ENCODE peak calls at places on chromosomes 1 and 21, in five cellular contexts. One of them, this sample, is unnamed.
A peak's percentile ranks its signal among the peaks of the same experiment; 100 is the strongest.

GRCh38 chr1:184002071-184002470 is 35.5 kb downstream of the COLGALT2 start:
- DNase-seq in HepG2: peak; percentile 92
- DNase-seq in K562: peak; percentile 56
- DNase-seq in HCT116: peak; percentile 77
- DNase-seq in SK-N-SH: no peak
- DNase-seq in this sample: no peak

GRCh38 chr1:57061369-57061768 is 95.6 kb upstream of the C8B start:
- DNase-seq in HepG2: peak; percentile 76
- DNase-seq in K562: peak; percentile 4
- DNase-seq in HCT116: no peak
- DNase-seq in SK-N-SH: no peak
- DNase-seq in this sample: no peak

GRCh38 chr1:18633428-18634155 is 2.9 kb downstream of the PAX7 start:
- DNase-seq in HepG2: no peak
- DNase-seq in K562: no peak
- DNase-seq in HCT116: no peak
- DNase-seq in SK-N-SH: no peak
- DNase-seq in this sample: no peak

GRCh38 chr1:10663668-10664035 is 132.8 kb downstream of the CASZ1 start:
- DNase-seq in HepG2: no peak
- DNase-seq in K562: no peak
- DNase-seq in HCT116: no peak
- DNase-seq in SK-N-SH: peak; percentile 95
- DNase-seq in this sample: no peak

GRCh38 chr1:19894218-19894617 is 12.0 kb downstream of the OTUD3 start:
- DNase-seq in HepG2: no peak
- DNase-seq in K562: no peak
- DNase-seq in HCT116: no peak
- DNase-seq in SK-N-SH: no peak
- DNase-seq in this sample: no peak

GRCh38 chr1:65208577-65208976 is 60.6 kb downstream of the AK4 start:
- DNase-seq in HepG2: peak; percentile 32
- DNase-seq in K562: no peak
- DNase-seq in HCT116: no peak
- DNase-seq in SK-N-SH: no peak
- DNase-seq in this sample: no peak

GRCh38 chr1:56339786-56340465 is 239.4 kb downstream of the PLPP3 start:
- DNase-seq in HepG2: no peak
- DNase-seq in K562: no peak
- DNase-seq in HCT116: no peak
- DNase-seq in SK-N-SH: no peak
- DNase-seq in this sample: no peak

GRCh38 chr1:185886671-185887070 is 152.5 kb downstream of the HMCN1 start:
- DNase-seq in HepG2: no peak
- DNase-seq in K562: no peak
- DNase-seq in HCT116: no peak
- DNase-seq in SK-N-SH: no peak
- DNase-seq in this sample: no peak

GRCh38 chr1:19456915-19457554 is 28.3 kb downstream of the CAPZB start:
- DNase-seq in HepG2: no peak
- DNase-seq in K562: no peak
- DNase-seq in HCT116: no peak
- DNase-seq in SK-N-SH: no peak
- DNase-seq in this sample: no peak

GRCh38 chr1:165924096-165924495 is 96.7 kb downstream of the UCK2 start:
- DNase-seq in HepG2: no peak
- DNase-seq in K562: no peak
- DNase-seq in HCT116: no peak
- DNase-seq in SK-N-SH: no peak
- DNase-seq in this sample: no peak

GRCh38 chr1:116474921-116475849 is 95.6 kb downstream of the CD58 start:
- DNase-seq in HepG2: peak; percentile 98
- DNase-seq in K562: no peak
- DNase-seq in HCT116: no peak
- DNase-seq in SK-N-SH: no peak
- DNase-seq in this sample: no peak

GRCh38 chr1:192691041-192691440 is 55.1 kb downstream of the RGS13 start:
- DNase-seq in HepG2: no peak
- DNase-seq in K562: no peak
- DNase-seq in HCT116: no peak
- DNase-seq in SK-N-SH: no peak
- DNase-seq in this sample: no peak

GRCh38 chr1:219174672-219175564 is 1.2 kb downstream of the LYPLAL1 start:
- DNase-seq in HepG2: peak; percentile 49
- DNase-seq in K562: peak; percentile 45
- DNase-seq in HCT116: no peak
- DNase-seq in SK-N-SH: no peak
- DNase-seq in this sample: peak; percentile 68

GRCh38 chr21:14741237-14741636 is 195.1 kb upstream of the SAMSN1 start:
- DNase-seq in HepG2: no peak
- DNase-seq in K562: no peak
- DNase-seq in HCT116: peak; percentile 13
- DNase-seq in SK-N-SH: no peak
- DNase-seq in this sample: no peak

GRCh38 chr1:167450843-167451242 is 67.5 kb downstream of the CD247 start:
- DNase-seq in HepG2: no peak
- DNase-seq in K562: no peak
- DNase-seq in HCT116: no peak
- DNase-seq in SK-N-SH: no peak
- DNase-seq in this sample: no peak

GRCh38 chr21:15130751-15131150 is 66.0 kb upstream of the NRIP1 start:
- DNase-seq in HepG2: no peak
- DNase-seq in K562: no peak
- DNase-seq in HCT116: no peak
- DNase-seq in SK-N-SH: no peak
- DNase-seq in this sample: no peak

GRCh38 chr1:81920245-81920740 is 119.6 kb downstream of the ADGRL2 start:
- DNase-seq in HepG2: no peak
- DNase-seq in K562: no peak
- DNase-seq in HCT116: no peak
- DNase-seq in SK-N-SH: no peak
- DNase-seq in this sample: no peak

GRCh38 chr1:9590201-9590600 is 1.5 kb downstream of the TMEM201 start:
- DNase-seq in HepG2: no peak
- DNase-seq in K562: no peak
- DNase-seq in HCT116: no peak
- DNase-seq in SK-N-SH: no peak
- DNase-seq in this sample: no peak

GRCh38 chr21:16913010-16913409 is 599.8 kb upstream of the CXADR start:
- DNase-seq in HepG2: no peak
- DNase-seq in K562: no peak
- DNase-seq in HCT116: no peak
- DNase-seq in SK-N-SH: peak; percentile 3
- DNase-seq in this sample: no peak

GRCh38 chr1:201914456-201915235 is 25.9 kb downstream of the SHISA4 start:
- DNase-seq in HepG2: no peak
- DNase-seq in K562: no peak
- DNase-seq in HCT116: no peak
- DNase-seq in SK-N-SH: no peak
- DNase-seq in this sample: no peak

GRCh38 chr1:147676306-147677085 is 6.2 kb upstream of the ACP6 start:
- DNase-seq in HepG2: peak; percentile 83
- DNase-seq in K562: no peak
- DNase-seq in HCT116: no peak
- DNase-seq in SK-N-SH: no peak
- DNase-seq in this sample: no peak

GRCh38 chr21:28261291-28261690 is 731.4 kb downstream of the LTN1 start:
- DNase-seq in HepG2: no peak
- DNase-seq in K562: no peak
- DNase-seq in HCT116: no peak
- DNase-seq in SK-N-SH: no peak
- DNase-seq in this sample: no peak

GRCh38 chr1:219190605-219191004 is 16.9 kb downstream of the LYPLAL1 start:
- DNase-seq in HepG2: no peak
- DNase-seq in K562: no peak
- DNase-seq in HCT116: no peak
- DNase-seq in SK-N-SH: no peak
- DNase-seq in this sample: no peak

GRCh38 chr1:12617901-12618660 is at the start of gene DHRS3:
- DNase-seq in HepG2: peak; percentile 83
- DNase-seq in K562: peak; percentile 93
- DNase-seq in HCT116: peak; percentile 61
- DNase-seq in SK-N-SH: peak; percentile 74
- DNase-seq in this sample: no peak

GRCh38 chr1:165874643-165875042 is 47.2 kb downstream of the UCK2 start:
- DNase-seq in HepG2: no peak
- DNase-seq in K562: no peak
- DNase-seq in HCT116: no peak
- DNase-seq in SK-N-SH: no peak
- DNase-seq in this sample: no peak

GRCh38 chr1:18320051-18320450 is 160.7 kb upstream of the KLHDC7A start:
- DNase-seq in HepG2: no peak
- DNase-seq in K562: no peak
- DNase-seq in HCT116: no peak
- DNase-seq in SK-N-SH: peak; percentile 66
- DNase-seq in this sample: no peak

GRCh38 chr1:185479781-185480180 is 162.7 kb upstream of the IVNS1ABP start:
- DNase-seq in HepG2: no peak
- DNase-seq in K562: no peak
- DNase-seq in HCT116: no peak
- DNase-seq in SK-N-SH: no peak
- DNase-seq in this sample: no peak

GRCh38 chr21:28884481-28884880 is 108.2 kb downstream of the LTN1 start:
- DNase-seq in HepG2: no peak
- DNase-seq in K562: peak; percentile 52
- DNase-seq in HCT116: no peak
- DNase-seq in SK-N-SH: peak; percentile 17
- DNase-seq in this sample: no peak

GRCh38 chr1:223147858-223148257 is 4.8 kb upstream of the TLR5 start:
- DNase-seq in HepG2: no peak
- DNase-seq in K562: no peak
- DNase-seq in HCT116: no peak
- DNase-seq in SK-N-SH: no peak
- DNase-seq in this sample: no peak

GRCh38 chr1:225846331-225847310 is 35.6 kb downstream of the TMEM63A start:
- DNase-seq in HepG2: no peak
- DNase-seq in K562: no peak
- DNase-seq in HCT116: no peak
- DNase-seq in SK-N-SH: no peak
- DNase-seq in this sample: no peak

GRCh38 chr1:7561331-7561921 is 209.7 kb upstream of the VAMP3 start:
- DNase-seq in HepG2: no peak
- DNase-seq in K562: peak; percentile 49
- DNase-seq in HCT116: no peak
- DNase-seq in SK-N-SH: peak; percentile 69
- DNase-seq in this sample: no peak

GRCh38 chr1:154838473-154838872 is 31.6 kb downstream of the KCNN3 start:
- DNase-seq in HepG2: no peak
- DNase-seq in K562: no peak
- DNase-seq in HCT116: no peak
- DNase-seq in SK-N-SH: no peak
- DNase-seq in this sample: no peak

GRCh38 chr21:42157606-42158310 is 61.2 kb upstream of the ABCG1 start:
- DNase-seq in HepG2: no peak
- DNase-seq in K562: no peak
- DNase-seq in HCT116: no peak
- DNase-seq in SK-N-SH: no peak
- DNase-seq in this sample: no peak

DNA sequence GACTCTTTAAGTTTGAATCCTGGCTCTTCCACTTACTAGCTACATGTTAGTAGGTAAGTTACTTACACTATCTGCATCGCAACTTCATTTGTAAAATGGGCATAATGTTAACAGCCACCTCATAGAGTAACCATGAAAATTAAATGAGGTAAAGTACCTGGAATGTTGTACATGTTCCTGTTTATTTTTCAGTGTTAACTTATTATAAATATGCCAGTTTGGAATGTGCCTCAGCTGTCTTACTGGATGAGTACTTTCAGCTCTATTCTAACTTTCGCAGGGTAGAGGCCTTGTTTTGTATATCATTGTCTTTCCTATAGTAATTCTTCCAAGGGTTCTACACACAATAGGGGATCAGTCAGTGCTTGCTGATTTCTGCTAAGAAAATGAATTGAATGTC is 167.4 kb downstream of the DUSP10 start:
- DNase-seq in HepG2: no peak
- DNase-seq in K562: no peak
- DNase-seq in HCT116: no peak
- DNase-seq in SK-N-SH: no peak
- DNase-seq in this sample: no peak
- TF ChIP-seq ZBTB33 in HepG2: no peak
- TF ChIP-seq ZBTB33 in K562: no peak
- TF ChIP-seq ZBTB33 in HCT116: no peak
- TF ChIP-seq ZBTB33 in SK-N-SH: no peak
- TF ChIP-seq ZBTB33 in this sample: no peak

GRCh38 chr1:244347942-244348341 is 103.8 kb downstream of the ADSS2 start:
- DNase-seq in HepG2: no peak
- DNase-seq in K562: no peak
- DNase-seq in HCT116: no peak
- DNase-seq in SK-N-SH: no peak
- DNase-seq in this sample: no peak
- TF ChIP-seq ZBTB33 in HepG2: no peak
- TF ChIP-seq ZBTB33 in K562: no peak
- TF ChIP-seq ZBTB33 in HCT116: no peak
- TF ChIP-seq ZBTB33 in SK-N-SH: no peak
- TF ChIP-seq ZBTB33 in this sample: no peak

DNA sequence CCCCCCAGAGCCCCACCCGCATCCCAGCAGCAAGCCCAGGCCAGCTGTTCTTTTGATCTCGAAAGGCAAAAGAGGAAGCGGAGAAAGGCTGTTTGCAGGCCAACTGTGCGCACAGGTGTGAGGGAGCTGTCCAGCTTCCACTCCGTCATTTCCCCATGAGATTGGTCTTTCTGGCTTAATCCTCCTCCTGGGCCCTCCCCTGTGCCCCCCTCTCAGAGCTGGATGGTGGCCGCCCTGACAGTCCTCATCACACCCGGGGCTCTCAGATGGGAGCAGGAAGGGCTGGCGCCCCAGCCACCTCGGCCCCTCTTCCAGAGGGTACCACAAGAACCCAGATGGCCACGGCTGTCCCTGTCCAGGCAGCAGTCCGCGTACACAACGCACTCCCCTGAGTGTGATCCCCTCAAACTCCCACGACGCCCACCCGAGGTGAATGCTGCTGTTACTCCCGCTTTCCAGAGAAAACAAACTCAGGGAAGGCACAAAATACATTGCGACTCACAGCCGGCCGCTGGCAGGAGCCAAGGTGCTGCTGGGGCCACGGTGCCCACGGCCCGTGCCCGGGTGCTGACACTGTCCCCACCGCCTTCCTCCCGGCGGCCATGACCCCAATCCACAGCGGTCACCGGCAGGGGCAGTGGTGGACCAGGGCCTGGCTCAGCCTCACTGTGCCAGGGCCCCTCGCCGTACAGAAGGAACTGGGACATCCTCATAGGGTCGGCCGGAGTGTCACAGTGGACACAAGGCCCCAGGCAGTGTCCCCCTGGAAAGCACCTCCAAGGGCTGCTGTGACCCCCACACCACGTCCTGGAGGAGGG is 121.9 kb downstream of the CRYAA start:
- DNase-seq in HepG2: no peak
- DNase-seq in K562: no peak
- DNase-seq in HCT116: no peak
- DNase-seq in SK-N-SH: no peak
- DNase-seq in this sample: no peak
- TF ChIP-seq ZBTB33 in HepG2: peak; percentile 52
- TF ChIP-seq ZBTB33 in K562: no peak
- TF ChIP-seq ZBTB33 in HCT116: no peak
- TF ChIP-seq ZBTB33 in SK-N-SH: no peak
- TF ChIP-seq ZBTB33 in this sample: no peak

GRCh38 chr1:100731758-100732157 is 12.2 kb downstream of the VCAM1 start:
- DNase-seq in HepG2: no peak
- DNase-seq in K562: no peak
- DNase-seq in HCT116: no peak
- DNase-seq in SK-N-SH: no peak
- DNase-seq in this sample: no peak
- TF ChIP-seq ZBTB33 in HepG2: no peak
- TF ChIP-seq ZBTB33 in K562: no peak
- TF ChIP-seq ZBTB33 in HCT116: no peak
- TF ChIP-seq ZBTB33 in SK-N-SH: no peak
- TF ChIP-seq ZBTB33 in this sample: no peak

This sample was measured in GM12878.